ENCODE peak calls at places on chromosomes 1 and 21, in five cellular contexts. One of them, this sample, is unnamed.
A peak's percentile ranks its signal among the peaks of the same experiment; 100 is the strongest.

GRCh38 chr1:3924871-3925655 is 25.0 kb upstream of the C1orf174 start:
- DNase-seq in stimulated activated CD4-positive, alpha-beta T cell treated with anti-CD3 and anti-CD28 coated beads, Interleukin-1b, Interleukin-23, amount 100 ng/mL, for 48 hours: no peak
- DNase-seq in ovary: no peak
- DNase-seq in DMS79 treated with DMSO at 0.1 percent for 48 hours: peak; percentile 32
- DNase-seq in heart left ventricle: no peak
- DNase-seq in this sample: no peak

GRCh38 chr1:223352944-223353343 is 11.0 kb downstream of the SUSD4 start:
- DNase-seq in stimulated activated CD4-positive, alpha-beta T cell treated with anti-CD3 and anti-CD28 coated beads, Interleukin-1b, Interleukin-23, amount 100 ng/mL, for 48 hours: no peak
- DNase-seq in ovary: no peak
- DNase-seq in DMS79 treated with DMSO at 0.1 percent for 48 hours: no peak
- DNase-seq in heart left ventricle: no peak
- DNase-seq in this sample: no peak

GRCh38 chr1:227318852-227319607 is 738 bp upstream of the CDC42BPA start:
- DNase-seq in stimulated activated CD4-positive, alpha-beta T cell treated with anti-CD3 and anti-CD28 coated beads, Interleukin-1b, Interleukin-23, amount 100 ng/mL, for 48 hours: no peak
- DNase-seq in ovary: peak; percentile 65
- DNase-seq in DMS79 treated with DMSO at 0.1 percent for 48 hours: peak; percentile 75
- DNase-seq in heart left ventricle: peak; percentile 64
- DNase-seq in this sample: peak; percentile 70

GRCh38 chr1:18999287-18999852 is 42.9 kb upstream of the IFFO2 start:
- DNase-seq in stimulated activated CD4-positive, alpha-beta T cell treated with anti-CD3 and anti-CD28 coated beads, Interleukin-1b, Interleukin-23, amount 100 ng/mL, for 48 hours: no peak
- DNase-seq in ovary: no peak
- DNase-seq in DMS79 treated with DMSO at 0.1 percent for 48 hours: no peak
- DNase-seq in heart left ventricle: no peak
- DNase-seq in this sample: peak; percentile 76

GRCh38 chr21:44552681-44553080 is 1.4 kb upstream of the KRTAP10-2 start:
- DNase-seq in stimulated activated CD4-positive, alpha-beta T cell treated with anti-CD3 and anti-CD28 coated beads, Interleukin-1b, Interleukin-23, amount 100 ng/mL, for 48 hours: no peak
- DNase-seq in ovary: no peak
- DNase-seq in DMS79 treated with DMSO at 0.1 percent for 48 hours: no peak
- DNase-seq in heart left ventricle: no peak
- DNase-seq in this sample: no peak

GRCh38 chr1:43711049-43711448 is 3.7 kb downstream of the ST3GAL3 start:
- DNase-seq in stimulated activated CD4-positive, alpha-beta T cell treated with anti-CD3 and anti-CD28 coated beads, Interleukin-1b, Interleukin-23, amount 100 ng/mL, for 48 hours: no peak
- DNase-seq in ovary: no peak
- DNase-seq in DMS79 treated with DMSO at 0.1 percent for 48 hours: no peak
- DNase-seq in heart left ventricle: no peak
- DNase-seq in this sample: peak; percentile 59

GRCh38 chr1:100051893-100052292 is 80.8 kb downstream of the SASS6 start:
- DNase-seq in stimulated activated CD4-positive, alpha-beta T cell treated with anti-CD3 and anti-CD28 coated beads, Interleukin-1b, Interleukin-23, amount 100 ng/mL, for 48 hours: no peak
- DNase-seq in ovary: no peak
- DNase-seq in DMS79 treated with DMSO at 0.1 percent for 48 hours: no peak
- DNase-seq in heart left ventricle: no peak
- DNase-seq in this sample: no peak

GRCh38 chr1:148353461-148354283 is 129.4 kb downstream of the PPIAL4G start:
- DNase-seq in stimulated activated CD4-positive, alpha-beta T cell treated with anti-CD3 and anti-CD28 coated beads, Interleukin-1b, Interleukin-23, amount 100 ng/mL, for 48 hours: peak; percentile 50
- DNase-seq in ovary: no peak
- DNase-seq in DMS79 treated with DMSO at 0.1 percent for 48 hours: no peak
- DNase-seq in heart left ventricle: no peak
- DNase-seq in this sample: peak; percentile 57

GRCh38 chr1:212288614-212289013 is 3.4 kb downstream of the PPP2R5A start:
- DNase-seq in stimulated activated CD4-positive, alpha-beta T cell treated with anti-CD3 and anti-CD28 coated beads, Interleukin-1b, Interleukin-23, amount 100 ng/mL, for 48 hours: no peak
- DNase-seq in ovary: no peak
- DNase-seq in DMS79 treated with DMSO at 0.1 percent for 48 hours: no peak
- DNase-seq in heart left ventricle: no peak
- DNase-seq in this sample: peak; percentile 59

GRCh38 chr1:243917863-243918565 is 68.0 kb upstream of the AKT3 start:
- DNase-seq in stimulated activated CD4-positive, alpha-beta T cell treated with anti-CD3 and anti-CD28 coated beads, Interleukin-1b, Interleukin-23, amount 100 ng/mL, for 48 hours: no peak
- DNase-seq in ovary: no peak
- DNase-seq in DMS79 treated with DMSO at 0.1 percent for 48 hours: no peak
- DNase-seq in heart left ventricle: no peak
- DNase-seq in this sample: peak; percentile 60

GRCh38 chr1:40703316-40703715 is 11.8 kb downstream of the NFYC start:
- DNase-seq in stimulated activated CD4-positive, alpha-beta T cell treated with anti-CD3 and anti-CD28 coated beads, Interleukin-1b, Interleukin-23, amount 100 ng/mL, for 48 hours: no peak
- DNase-seq in ovary: no peak
- DNase-seq in DMS79 treated with DMSO at 0.1 percent for 48 hours: no peak
- DNase-seq in heart left ventricle: no peak
- DNase-seq in this sample: peak; percentile 12

GRCh38 chr1:54777011-54777410 is 12.7 kb upstream of the PARS2 start:
- DNase-seq in stimulated activated CD4-positive, alpha-beta T cell treated with anti-CD3 and anti-CD28 coated beads, Interleukin-1b, Interleukin-23, amount 100 ng/mL, for 48 hours: no peak
- DNase-seq in ovary: no peak
- DNase-seq in DMS79 treated with DMSO at 0.1 percent for 48 hours: no peak
- DNase-seq in heart left ventricle: no peak
- DNase-seq in this sample: no peak

GRCh38 chr1:245488346-245489110 is 333.7 kb downstream of the KIF26B start:
- DNase-seq in stimulated activated CD4-positive, alpha-beta T cell treated with anti-CD3 and anti-CD28 coated beads, Interleukin-1b, Interleukin-23, amount 100 ng/mL, for 48 hours: no peak
- DNase-seq in ovary: no peak
- DNase-seq in DMS79 treated with DMSO at 0.1 percent for 48 hours: no peak
- DNase-seq in heart left ventricle: no peak
- DNase-seq in this sample: no peak

GRCh38 chr21:45542242-45542666 is at the start of gene SLC19A1:
- DNase-seq in stimulated activated CD4-positive, alpha-beta T cell treated with anti-CD3 and anti-CD28 coated beads, Interleukin-1b, Interleukin-23, amount 100 ng/mL, for 48 hours: peak; percentile 70
- DNase-seq in ovary: peak; percentile 83
- DNase-seq in DMS79 treated with DMSO at 0.1 percent for 48 hours: peak; percentile 20
- DNase-seq in heart left ventricle: peak; percentile 70
- DNase-seq in this sample: peak; percentile 88

GRCh38 chr1:111406325-111406768 is 21.2 kb downstream of the OVGP1 start:
- DNase-seq in stimulated activated CD4-positive, alpha-beta T cell treated with anti-CD3 and anti-CD28 coated beads, Interleukin-1b, Interleukin-23, amount 100 ng/mL, for 48 hours: peak; percentile 34
- DNase-seq in ovary: no peak
- DNase-seq in DMS79 treated with DMSO at 0.1 percent for 48 hours: peak; percentile 5
- DNase-seq in heart left ventricle: no peak
- DNase-seq in this sample: peak; percentile 51

GRCh38 chr1:171141336-171142051 is 43.6 kb upstream of the FMO2 start:
- DNase-seq in stimulated activated CD4-positive, alpha-beta T cell treated with anti-CD3 and anti-CD28 coated beads, Interleukin-1b, Interleukin-23, amount 100 ng/mL, for 48 hours: no peak
- DNase-seq in ovary: no peak
- DNase-seq in DMS79 treated with DMSO at 0.1 percent for 48 hours: peak; percentile 58
- DNase-seq in heart left ventricle: peak; percentile 65
- DNase-seq in this sample: peak; percentile 98

GRCh38 chr1:234617986-234618725 is 8.2 kb upstream of the IRF2BP2 start:
- DNase-seq in stimulated activated CD4-positive, alpha-beta T cell treated with anti-CD3 and anti-CD28 coated beads, Interleukin-1b, Interleukin-23, amount 100 ng/mL, for 48 hours: no peak
- DNase-seq in ovary: no peak
- DNase-seq in DMS79 treated with DMSO at 0.1 percent for 48 hours: no peak
- DNase-seq in heart left ventricle: no peak
- DNase-seq in this sample: peak; percentile 88

GRCh38 chr1:187044393-187044792 is 215.6 kb downstream of the PLA2G4A start:
- DNase-seq in stimulated activated CD4-positive, alpha-beta T cell treated with anti-CD3 and anti-CD28 coated beads, Interleukin-1b, Interleukin-23, amount 100 ng/mL, for 48 hours: no peak
- DNase-seq in ovary: no peak
- DNase-seq in DMS79 treated with DMSO at 0.1 percent for 48 hours: no peak
- DNase-seq in heart left ventricle: no peak
- DNase-seq in this sample: no peak

GRCh38 chr1:87916965-87917364 is 588.3 kb downstream of the LMO4 start:
- DNase-seq in stimulated activated CD4-positive, alpha-beta T cell treated with anti-CD3 and anti-CD28 coated beads, Interleukin-1b, Interleukin-23, amount 100 ng/mL, for 48 hours: no peak
- DNase-seq in ovary: no peak
- DNase-seq in DMS79 treated with DMSO at 0.1 percent for 48 hours: no peak
- DNase-seq in heart left ventricle: no peak
- DNase-seq in this sample: peak; percentile 57

GRCh38 chr1:26097696-26098095 is 13.9 kb upstream of the PDIK1L start:
- DNase-seq in stimulated activated CD4-positive, alpha-beta T cell treated with anti-CD3 and anti-CD28 coated beads, Interleukin-1b, Interleukin-23, amount 100 ng/mL, for 48 hours: no peak
- DNase-seq in ovary: no peak
- DNase-seq in DMS79 treated with DMSO at 0.1 percent for 48 hours: no peak
- DNase-seq in heart left ventricle: no peak
- DNase-seq in this sample: peak; percentile 28

GRCh38 chr1:177609953-177610352 is 359.9 kb downstream of the SEC16B start:
- DNase-seq in stimulated activated CD4-positive, alpha-beta T cell treated with anti-CD3 and anti-CD28 coated beads, Interleukin-1b, Interleukin-23, amount 100 ng/mL, for 48 hours: no peak
- DNase-seq in ovary: no peak
- DNase-seq in DMS79 treated with DMSO at 0.1 percent for 48 hours: no peak
- DNase-seq in heart left ventricle: no peak
- DNase-seq in this sample: no peak

GRCh38 chr1:164713446-164714204 is 154.6 kb downstream of the PBX1 start:
- DNase-seq in stimulated activated CD4-positive, alpha-beta T cell treated with anti-CD3 and anti-CD28 coated beads, Interleukin-1b, Interleukin-23, amount 100 ng/mL, for 48 hours: no peak
- DNase-seq in ovary: no peak
- DNase-seq in DMS79 treated with DMSO at 0.1 percent for 48 hours: no peak
- DNase-seq in heart left ventricle: no peak
- DNase-seq in this sample: peak; percentile 59

GRCh38 chr1:6000444-6001288 is 8.4 kb upstream of the NPHP4 start:
- DNase-seq in stimulated activated CD4-positive, alpha-beta T cell treated with anti-CD3 and anti-CD28 coated beads, Interleukin-1b, Interleukin-23, amount 100 ng/mL, for 48 hours: no peak
- DNase-seq in ovary: peak; percentile 19
- DNase-seq in DMS79 treated with DMSO at 0.1 percent for 48 hours: no peak
- DNase-seq in heart left ventricle: no peak
- DNase-seq in this sample: no peak

GRCh38 chr1:246827396-246827795 is 103.2 kb downstream of the SCCPDH start:
- DNase-seq in stimulated activated CD4-positive, alpha-beta T cell treated with anti-CD3 and anti-CD28 coated beads, Interleukin-1b, Interleukin-23, amount 100 ng/mL, for 48 hours: no peak
- DNase-seq in ovary: no peak
- DNase-seq in DMS79 treated with DMSO at 0.1 percent for 48 hours: no peak
- DNase-seq in heart left ventricle: no peak
- DNase-seq in this sample: no peak

GRCh38 chr1:213772142-213772541 is 215.6 kb upstream of the PROX1 start:
- DNase-seq in stimulated activated CD4-positive, alpha-beta T cell treated with anti-CD3 and anti-CD28 coated beads, Interleukin-1b, Interleukin-23, amount 100 ng/mL, for 48 hours: no peak
- DNase-seq in ovary: no peak
- DNase-seq in DMS79 treated with DMSO at 0.1 percent for 48 hours: no peak
- DNase-seq in heart left ventricle: no peak
- DNase-seq in this sample: no peak

GRCh38 chr21:41932191-41932575 is 21.6 kb downstream of the C2CD2 start:
- DNase-seq in stimulated activated CD4-positive, alpha-beta T cell treated with anti-CD3 and anti-CD28 coated beads, Interleukin-1b, Interleukin-23, amount 100 ng/mL, for 48 hours: no peak
- DNase-seq in ovary: peak; percentile 53
- DNase-seq in DMS79 treated with DMSO at 0.1 percent for 48 hours: no peak
- DNase-seq in heart left ventricle: no peak
- DNase-seq in this sample: no peak

GRCh38 chr1:101081496-101082282 is 56.1 kb upstream of the DPH5 start:
- DNase-seq in stimulated activated CD4-positive, alpha-beta T cell treated with anti-CD3 and anti-CD28 coated beads, Interleukin-1b, Interleukin-23, amount 100 ng/mL, for 48 hours: peak; percentile 42
- DNase-seq in ovary: no peak
- DNase-seq in DMS79 treated with DMSO at 0.1 percent for 48 hours: no peak
- DNase-seq in heart left ventricle: no peak
- DNase-seq in this sample: peak; percentile 43

GRCh38 chr1:215877452-215877951 is 310.4 kb downstream of the KCTD3 start:
- DNase-seq in stimulated activated CD4-positive, alpha-beta T cell treated with anti-CD3 and anti-CD28 coated beads, Interleukin-1b, Interleukin-23, amount 100 ng/mL, for 48 hours: no peak
- DNase-seq in ovary: no peak
- DNase-seq in DMS79 treated with DMSO at 0.1 percent for 48 hours: no peak
- DNase-seq in heart left ventricle: no peak
- DNase-seq in this sample: no peak

GRCh38 chr1:46446646-46447498 is 42.8 kb upstream of the DMBX1 start:
- DNase-seq in stimulated activated CD4-positive, alpha-beta T cell treated with anti-CD3 and anti-CD28 coated beads, Interleukin-1b, Interleukin-23, amount 100 ng/mL, for 48 hours: peak; percentile 81
- DNase-seq in ovary: peak; percentile 79
- DNase-seq in DMS79 treated with DMSO at 0.1 percent for 48 hours: peak; percentile 69
- DNase-seq in heart left ventricle: peak; percentile 67
- DNase-seq in this sample: peak; percentile 90

GRCh38 chr1:50873458-50874187 is 86.4 kb downstream of the FAF1 start:
- DNase-seq in stimulated activated CD4-positive, alpha-beta T cell treated with anti-CD3 and anti-CD28 coated beads, Interleukin-1b, Interleukin-23, amount 100 ng/mL, for 48 hours: peak; percentile 64
- DNase-seq in ovary: no peak
- DNase-seq in DMS79 treated with DMSO at 0.1 percent for 48 hours: no peak
- DNase-seq in heart left ventricle: no peak
- DNase-seq in this sample: peak; percentile 62

GRCh38 chr1:8562881-8563865 is 245.3 kb downstream of the SLC45A1 start:
- DNase-seq in stimulated activated CD4-positive, alpha-beta T cell treated with anti-CD3 and anti-CD28 coated beads, Interleukin-1b, Interleukin-23, amount 100 ng/mL, for 48 hours: no peak
- DNase-seq in ovary: no peak
- DNase-seq in DMS79 treated with DMSO at 0.1 percent for 48 hours: no peak
- DNase-seq in heart left ventricle: no peak
- DNase-seq in this sample: peak; percentile 47

GRCh38 chr1:160996195-160996594 is 24.8 kb downstream of the F11R start:
- DNase-seq in stimulated activated CD4-positive, alpha-beta T cell treated with anti-CD3 and anti-CD28 coated beads, Interleukin-1b, Interleukin-23, amount 100 ng/mL, for 48 hours: no peak
- DNase-seq in ovary: no peak
- DNase-seq in DMS79 treated with DMSO at 0.1 percent for 48 hours: no peak
- DNase-seq in heart left ventricle: no peak
- DNase-seq in this sample: no peak

GRCh38 chr21:30994917-30995316 is 43.4 kb downstream of the KRTAP19-8 start:
- DNase-seq in stimulated activated CD4-positive, alpha-beta T cell treated with anti-CD3 and anti-CD28 coated beads, Interleukin-1b, Interleukin-23, amount 100 ng/mL, for 48 hours: no peak
- DNase-seq in ovary: no peak
- DNase-seq in DMS79 treated with DMSO at 0.1 percent for 48 hours: no peak
- DNase-seq in heart left ventricle: no peak
- DNase-seq in this sample: no peak

GRCh38 chr1:221777434-221778072 is 35.7 kb upstream of the DUSP10 start:
- DNase-seq in stimulated activated CD4-positive, alpha-beta T cell treated with anti-CD3 and anti-CD28 coated beads, Interleukin-1b, Interleukin-23, amount 100 ng/mL, for 48 hours: peak; percentile 52
- DNase-seq in ovary: no peak
- DNase-seq in DMS79 treated with DMSO at 0.1 percent for 48 hours: no peak
- DNase-seq in heart left ventricle: no peak
- DNase-seq in this sample: no peak

GRCh38 chr1:36859926-36860325 is 174.4 kb downstream of the GRIK3 start:
- DNase-seq in stimulated activated CD4-positive, alpha-beta T cell treated with anti-CD3 and anti-CD28 coated beads, Interleukin-1b, Interleukin-23, amount 100 ng/mL, for 48 hours: no peak
- DNase-seq in ovary: no peak
- DNase-seq in DMS79 treated with DMSO at 0.1 percent for 48 hours: no peak
- DNase-seq in heart left ventricle: no peak
- DNase-seq in this sample: no peak